ENCODE peak calls at places on chromosomes 5 and 9, in four cellular contexts. T is A549, G is HepG2, P is AG04450. Q is an unnamed sample.

GRCh38 chr5:169548315-169548714 is 35.3 kb upstream of the SPDL1 start:
- DNase-seq in T (peak; percentile 68), G (peak; percentile 5), P (no peak), Q (peak; percentile 22)

GRCh38 chr9:100715100-100715379 is 137.2 kb downstream of the CAVIN4 start:
- DNase-seq in T (no peak), G (no peak), P (no peak), Q (no peak)

GRCh38 chr9:125594211-125594610 is 112.8 kb downstream of the MAPKAP1 start:
- DNase-seq in T (no peak), G (no peak), P (no peak), Q (no peak)

GRCh38 chr5:79736528-79737514 is 47.2 kb downstream of the CMYA5 start:
- DNase-seq in T (no peak), G (no peak), P (no peak), Q (no peak)

GRCh38 chr9:137387034-137387890 is 35.7 kb downstream of the EXD3 start:
- DNase-seq in T (no peak), G (no peak), P (no peak), Q (no peak)

GRCh38 chr5:176748967-176749935 is 61.1 kb upstream of the UNC5A start:
- DNase-seq in T (no peak), G (no peak), P (no peak), Q (no peak)

GRCh38 chr5:79850316-79850822 is 140.7 kb downstream of the MTX3 start:
- DNase-seq in T (no peak), G (no peak), P (no peak), Q (no peak)

GRCh38 chr9:129254566-129255287 is 76.7 kb upstream of the IER5L start:
- DNase-seq in T (no peak), G (no peak), P (no peak), Q (no peak)

GRCh38 chr9:113919422-113919821 is 43.3 kb downstream of the ZNF618 start:
- DNase-seq in T (no peak), G (no peak), P (no peak), Q (no peak)

GRCh38 chr5:142095035-142095434 is 13.5 kb upstream of the NDFIP1 start:
- DNase-seq in T (no peak), G (no peak), P (no peak), Q (no peak)

GRCh38 chr5:154285661-154286408 is 95.3 kb downstream of the GALNT10 start:
- DNase-seq in T (peak; percentile 86), G (peak; percentile 52), P (no peak), Q (peak; percentile 34)

GRCh38 chr9:127767909-127768331 is 10.5 kb downstream of the SH2D3C start:
- DNase-seq in T (no peak), G (no peak), P (no peak), Q (no peak)

GRCh38 chr9:113486327-113486726 is 22.8 kb downstream of the RGS3 start:
- DNase-seq in T (no peak), G (no peak), P (no peak), Q (no peak)

GRCh38 chr9:112315905-112316304 is 17.5 kb downstream of the PTBP3 start:
- DNase-seq in T (no peak), G (no peak), P (no peak), Q (no peak)

GRCh38 chr5:60538955-60539866 is 160.8 kb downstream of the DEPDC1B start:
- DNase-seq in T (peak; percentile 13), G (no peak), P (no peak), Q (no peak)

GRCh38 chr5:99060306-99061261 is 131.8 kb upstream of the CHD1 start:
- DNase-seq in T (peak; percentile 63), G (peak; percentile 46), P (peak; percentile 34), Q (peak; percentile 61)

GRCh38 chr5:4229414-4229813 is 633.8 kb downstream of the IRX1 start:
- DNase-seq in T (no peak), G (no peak), P (no peak), Q (no peak)

GRCh38 chr5:4230905-4231561 is 635.4 kb downstream of the IRX1 start:
- DNase-seq in T (no peak), G (no peak), P (no peak), Q (no peak)

GRCh38 chr5:4232084-4232483 is 636.5 kb downstream of the IRX1 start:
- DNase-seq in T (no peak), G (no peak), P (no peak), Q (no peak)

GRCh38 chr5:4229866-4230265 is 634.2 kb downstream of the IRX1 start:
- DNase-seq in T (no peak), G (no peak), P (no peak), Q (no peak)

GRCh38 chr5:4230531-4230904 is 634.9 kb downstream of the IRX1 start:
- DNase-seq in T (no peak), G (no peak), P (no peak), Q (no peak)
- TF ChIP-seq CTCF in T (no peak), G (no peak), P (no peak), Q (no peak)

GRCh38 chr9:78575791-78576190 is 278.9 kb downstream of the PSAT1 start:
- DNase-seq in T (no peak), G (no peak), P (no peak), Q (no peak)

GRCh38 chr9:78577507-78577906 is 280.6 kb downstream of the PSAT1 start:
- DNase-seq in T (no peak), G (no peak), P (no peak), Q (no peak)

GRCh38 chr9:78575041-78575440 is 278.1 kb downstream of the PSAT1 start:
- DNase-seq in T (no peak), G (no peak), P (no peak), Q (no peak)

GRCh38 chr9:78574354-78575036 is 277.6 kb downstream of the PSAT1 start:
- DNase-seq in T (no peak), G (no peak), P (no peak), Q (no peak)

DNA sequence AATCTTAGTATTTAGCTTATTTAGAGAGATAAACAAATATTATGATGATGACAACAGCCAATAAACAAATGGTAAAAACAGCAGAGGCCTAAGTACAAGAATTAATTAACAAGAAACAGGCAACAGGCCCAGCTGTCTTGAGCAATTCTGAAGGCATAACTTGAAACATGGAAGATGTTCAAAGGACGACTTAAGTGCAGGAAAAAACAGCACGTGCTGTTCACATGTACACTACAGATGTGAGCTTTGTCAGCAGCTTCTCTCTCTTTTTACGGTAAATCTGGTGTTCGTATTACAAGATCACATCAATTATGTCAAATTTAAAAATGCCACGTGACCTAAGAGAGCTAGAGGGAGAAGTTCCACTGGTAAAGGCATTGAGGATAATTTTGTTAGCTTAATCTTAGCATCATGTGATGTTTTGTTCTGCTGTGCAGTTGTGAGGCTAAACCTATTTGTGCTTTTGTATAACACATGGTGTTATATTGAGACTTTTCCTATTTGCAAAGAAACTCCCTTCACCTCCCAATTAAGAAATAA is 281.2 kb downstream of the PSAT1 start:
- DNase-seq in T (no peak), G (no peak), P (no peak), Q (no peak)
- H3K4me3 ChIP-seq in T (no peak overlapping the region), G (no peak overlapping the region), P (no peak overlapping the region), Q (no peak overlapping the region)

DNA sequence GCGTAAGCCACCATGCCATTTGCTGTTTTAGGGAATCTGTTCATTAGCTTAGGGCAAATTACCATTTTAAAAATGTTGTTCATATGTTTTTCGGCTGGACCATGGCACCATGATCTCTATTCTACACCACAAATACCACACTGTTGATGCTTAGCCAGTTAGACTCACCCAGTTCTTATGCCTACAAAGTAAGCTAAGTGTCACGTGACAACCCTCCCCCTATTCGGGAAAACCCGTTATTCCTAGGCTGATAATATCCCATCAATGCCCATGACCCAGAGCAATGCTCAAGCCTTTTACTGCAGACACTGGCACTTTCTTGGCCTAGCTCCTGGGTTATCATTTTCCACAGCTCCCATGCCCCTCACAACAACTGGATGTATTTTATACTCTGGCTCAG is 280.3 kb upstream of the KLF9 start:
- DNase-seq in T (no peak), G (no peak), P (no peak), Q (no peak)
- TF ChIP-seq CTCF in T (no peak), G (no peak), P (no peak), Q (no peak)

GRCh38 chr5:10123254-10123989 is 126.3 kb downstream of the ATPSCKMT start:
- DNase-seq in T (no peak), G (no peak), P (no peak), Q (no peak)
- H3K4me3 ChIP-seq in T (no peak overlapping the region), G (no peak overlapping the region), P (no peak overlapping the region), Q (no peak overlapping the region)

DNA sequence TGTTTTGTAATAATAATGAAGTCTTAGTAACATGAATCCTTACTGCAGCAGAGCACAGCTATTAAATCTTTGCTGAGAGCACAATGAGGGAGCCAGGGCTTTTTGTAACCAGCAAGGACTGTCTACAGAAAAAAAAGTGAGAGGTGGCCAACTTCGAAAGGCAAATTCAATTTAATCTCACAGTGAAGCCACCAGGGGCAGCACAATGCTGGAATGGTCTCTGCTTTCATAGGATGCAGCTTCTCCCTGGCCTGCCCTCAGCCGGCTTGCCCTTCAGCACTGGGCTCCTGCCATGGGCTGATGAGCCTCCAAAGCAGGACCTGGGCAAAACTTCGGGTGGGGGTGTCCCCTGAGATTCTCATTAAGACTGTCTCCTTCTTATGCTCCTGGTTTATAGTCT is 134.3 kb downstream of the GNAQ start:
- DNase-seq in T (peak; percentile 33), G (peak; percentile 6), P (no peak), Q (no peak)
- TF ChIP-seq CTCF in T (peak; percentile 30), G (no peak), P (peak; percentile 28), Q (peak; percentile 25)

GRCh38 chr5:135190345-135191083 is 156.5 kb upstream of the PITX1 start:
- DNase-seq in T (no peak), G (no peak), P (no peak), Q (no peak)
- H3K4me3 ChIP-seq in T (peak overlapping the region; percentile 60), G (peak overlapping the region; percentile 72), P (no peak overlapping the region), Q (peak overlapping the region; percentile 34)

GRCh38 chr5:132497488-132497997 is 7.0 kb upstream of the IRF1 start:
- DNase-seq in T (peak; percentile 82), G (no peak), P (peak; percentile 86), Q (peak; percentile 94)

GRCh38 chr5:132495063-132495671 is 4.6 kb upstream of the IRF1 start:
- DNase-seq in T (no peak), G (no peak), P (no peak), Q (peak; percentile 68)

GRCh38 chr5:132496631-132497487 is 6.3 kb upstream of the IRF1 start:
- DNase-seq in T (peak; percentile 87), G (peak; percentile 64), P (peak; percentile 67), Q (peak; percentile 60)

GRCh38 chr5:132493821-132494220 is 3.2 kb upstream of the IRF1 start:
- DNase-seq in T (no peak), G (no peak), P (no peak), Q (no peak)

GRCh38 chr5:132495672-132496630 is 5.4 kb upstream of the IRF1 start:
- DNase-seq in T (peak; percentile 91), G (peak; percentile 87), P (peak; percentile 60), Q (peak; percentile 62)
- TF ChIP-seq CTCF in T (no peak), G (peak; percentile 17), P (no peak), Q (peak; percentile 14)

DNA sequence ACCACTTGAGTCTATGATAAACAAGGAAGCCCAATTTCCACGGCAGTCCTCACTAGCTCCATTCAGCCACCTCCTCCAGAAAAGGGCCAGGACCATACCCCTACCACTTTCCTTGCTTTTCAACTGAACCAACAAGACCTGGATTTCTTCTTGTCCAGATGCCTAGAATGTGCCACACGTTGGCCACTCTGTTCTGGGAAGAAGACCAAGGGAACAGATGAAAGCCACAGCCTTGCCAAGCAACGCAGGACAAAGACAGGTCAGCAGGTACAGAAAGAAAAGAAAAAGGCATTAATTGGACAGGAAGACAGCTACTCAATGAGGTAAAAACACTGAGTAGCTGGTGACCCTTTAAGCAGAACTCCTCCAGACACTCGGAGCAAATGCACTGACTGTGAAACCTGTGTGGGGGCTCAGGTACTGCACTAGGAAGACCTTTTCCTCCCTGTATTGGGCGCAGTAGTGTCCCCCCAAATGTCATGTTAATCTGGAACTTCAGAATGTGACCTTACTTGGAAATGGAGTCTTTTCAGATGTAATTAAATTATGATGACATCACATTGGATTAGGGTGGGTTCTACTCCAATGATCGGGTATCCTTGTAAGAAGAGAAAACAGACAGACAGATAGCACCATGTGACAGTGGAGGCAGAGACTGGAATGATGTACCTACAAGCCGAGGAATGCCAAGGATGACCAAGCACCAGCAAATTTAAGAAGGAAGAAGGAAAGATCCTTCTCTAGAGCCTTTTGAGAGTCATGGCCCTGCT is 2.0 kb downstream of the CCNJL start:
- DNase-seq in T (no peak), G (no peak), P (no peak), Q (no peak)
- H3K4me3 ChIP-seq in T (no peak overlapping the region), G (no peak overlapping the region), P (no peak overlapping the region), Q (no peak overlapping the region)

Q was measured in astrocyte of the cerebellum.